ENCODE peak calls at places on chromosomes 1 and 21, in five cellular contexts. G, Z, N, P and O are unnamed samples.

GRCh38 chr1:101236546-101237228 is at the start of gene S1PR1:
- DNase-seq in Z (peak), P (peak), G (peak), N (peak), O (no peak)

GRCh38 chr1:30358510-30358909 is 364.9 kb downstream of the MATN1 start:
- DNase-seq in N (no peak), P (peak), Z (no peak), G (no peak), O (no peak)

GRCh38 chr21:37593015-37593414 is 226.4 kb downstream of the DYRK1A start:
- DNase-seq in G (no peak), P (peak), Z (peak), N (no peak), O (no peak)

GRCh38 chr1:6523566-6523965 is 30.7 kb downstream of the NOL9 start:
- DNase-seq in Z (no peak), N (peak), G (peak), P (peak), O (no peak)

GRCh38 chr1:9867408-9868243 is 42.4 kb downstream of the CTNNBIP1 start:
- DNase-seq in G (peak), Z (peak), P (peak), N (peak), O (peak)

GRCh38 chr1:67367370-67368345 is 60.0 kb downstream of the IL12RB2 start:
- DNase-seq in Z (no peak), P (no peak), G (no peak), N (no peak), O (no peak)

GRCh38 chr1:81654657-81655056 is 146.1 kb upstream of the ADGRL2 start:
- DNase-seq in Z (no peak), N (no peak), G (no peak), P (no peak), O (no peak)

GRCh38 chr1:6008084-6008415 is 15.8 kb upstream of the NPHP4 start:
- DNase-seq in G (no peak), Z (no peak), N (peak), P (no peak), O (no peak)

GRCh38 chr1:22791736-22792325 is 81.2 kb downstream of the EPHB2 start:
- DNase-seq in P (no peak), G (no peak), N (no peak), Z (no peak), O (no peak)

GRCh38 chr1:65509912-65510680 is 89.6 kb downstream of the LEPR start:
- DNase-seq in G (no peak), Z (no peak), N (no peak), P (no peak), O (no peak)

GRCh38 chr1:41528726-41529605 is 44.5 kb upstream of the EDN2 start:
- DNase-seq in Z (no peak), G (no peak), P (no peak), N (peak), O (no peak)

GRCh38 chr1:227174136-227174535 is 144.2 kb downstream of the CDC42BPA start:
- DNase-seq in P (no peak), Z (no peak), G (no peak), N (no peak), O (no peak)

GRCh38 chr1:78333426-78334012 is 157.3 kb upstream of the PTGFR start:
- DNase-seq in Z (no peak), G (no peak), N (no peak), P (peak), O (peak)

GRCh38 chr1:180534199-180534598 is 24.6 kb upstream of the OVAAL start:
- DNase-seq in G (no peak), Z (no peak), P (no peak), N (no peak), O (no peak)

GRCh38 chr21:43369124-43369523 is 57.8 kb downstream of the SIK1 start:
- DNase-seq in N (no peak), Z (no peak), P (no peak), G (no peak), O (no peak)

GRCh38 chr1:100089082-100089481 is 43.6 kb downstream of the SASS6 start:
- DNase-seq in Z (no peak), G (no peak), N (no peak), P (no peak), O (no peak)

GRCh38 chr21:42524341-42525227 is 10.9 kb downstream of the SLC37A1 start:
- DNase-seq in Z (peak), G (peak), P (peak), N (peak), O (peak)

GRCh38 chr1:76269175-76269574 is 194.6 kb downstream of the ST6GALNAC3 start:
- DNase-seq in N (no peak), P (peak), Z (no peak), G (no peak), O (no peak)

GRCh38 chr1:89708727-89709375 is 75.9 kb downstream of the LRRC8C start:
- DNase-seq in N (no peak), G (no peak), P (peak), Z (no peak), O (no peak)

GRCh38 chr1:213281610-213282316 is 230.7 kb downstream of the RPS6KC1 start:
- DNase-seq in P (peak), N (no peak), G (peak), Z (no peak), O (no peak)

GRCh38 chr1:94215955-94216354 is 21.4 kb downstream of the ARHGAP29 start:
- DNase-seq in N (no peak), P (no peak), G (no peak), Z (no peak), O (no peak)

GRCh38 chr1:207873055-207873890 is 37.7 kb downstream of the CD34 start:
- DNase-seq in N (no peak), Z (no peak), P (no peak), G (no peak), O (no peak)